ENCODE peak calls at places on chromosomes 5 and 9, in six cellular contexts. Y is WERI-Rb-1, C is esophagus squamous epithelium, M is kidney epithelial cell, U is mammary epithelial cell, L is HFFc6. R is an unnamed sample.

GRCh38 chr5:135615171-135615570 is 36.4 kb upstream of the CXCL14 start:
- DNase-seq in M (no peak), L (no peak), Y (no peak), C (no peak), U (no peak), R (no peak)

GRCh38 chr5:176784218-176785165 is 25.9 kb upstream of the UNC5A start:
- DNase-seq in C (no peak), Y (peak; percentile 87), U (peak; percentile 86), L (peak; percentile 74), M (peak; percentile 98), R (no peak)

GRCh38 chr5:181234116-181234454 is 9.6 kb downstream of the RACK1 start:
- DNase-seq in Y (no peak), L (no peak), C (no peak), M (no peak), U (no peak), R (no peak)

GRCh38 chr9:13728121-13728520 is 448.6 kb upstream of the MPDZ start:
- DNase-seq in C (no peak), Y (peak; percentile 84), U (no peak), M (no peak), L (no peak), R (no peak)

GRCh38 chr5:114237766-114238165 is 124.1 kb upstream of the KCNN2 start:
- DNase-seq in Y (no peak), C (no peak), L (peak; percentile 99), M (peak; percentile 25), U (peak; percentile 41), R (no peak)

GRCh38 chr9:122810306-122810946 is 10.5 kb downstream of the OR1K1 start:
- DNase-seq in L (peak; percentile 60), M (no peak), C (no peak), Y (peak; percentile 74), U (peak; percentile 62), R (peak; percentile 71)

GRCh38 chr5:151040211-151040747 is 19.9 kb downstream of the GPX3 start:
- DNase-seq in L (peak; percentile 21), Y (no peak), U (peak; percentile 82), C (no peak), M (no peak), R (no peak)

GRCh38 chr5:101991486-101991885 is 304.6 kb downstream of the SLCO4C1 start:
- DNase-seq in U (no peak), C (no peak), M (no peak), L (no peak), Y (no peak), R (no peak)

GRCh38 chr5:24621809-24622208 is 23.0 kb downstream of the CDH10 start:
- DNase-seq in L (no peak), M (no peak), Y (no peak), U (no peak), C (no peak), R (no peak)

GRCh38 chr5:148934895-148935400 is 108.5 kb downstream of the ADRB2 start:
- DNase-seq in M (no peak), U (no peak), C (no peak), Y (no peak), L (no peak), R (no peak)

GRCh38 chr9:107945493-107945892 is 455.9 kb upstream of the KLF4 start:
- DNase-seq in Y (no peak), C (no peak), U (no peak), L (no peak), M (no peak), R (no peak)

GRCh38 chr5:113119271-113119924 is 142.8 kb downstream of the DCP2 start:
- DNase-seq in U (no peak), Y (no peak), L (no peak), C (no peak), M (no peak), R (no peak)

GRCh38 chr9:112774006-112774996 is 23.7 kb downstream of the SNX30 start:
- DNase-seq in U (no peak), M (no peak), L (no peak), Y (no peak), C (no peak), R (no peak)

GRCh38 chr5:16345454-16345853 is 120.1 kb downstream of the ZNF622 start:
- DNase-seq in C (no peak), Y (no peak), M (no peak), L (no peak), U (no peak), R (no peak)
- TF ChIP-seq CTCF in C (no peak), Y (peak; percentile 62), M (no peak), L (peak; percentile 30), U (peak; percentile 48), R (no peak)

GRCh38 chr5:140107312-140108092 is 6.4 kb upstream of the PURA start:
- DNase-seq in M (no peak), C (peak; percentile 75), U (peak; percentile 92), Y (peak; percentile 96), L (peak; percentile 87), R (peak; percentile 81)
- TF ChIP-seq CTCF in M (no peak), C (peak; percentile 21), U (peak; percentile 26), Y (peak; percentile 25), L (peak; percentile 60), R (peak; percentile 35)

GRCh38 chr5:6837519-6838110 is 124.4 kb downstream of the TENT4A start:
- DNase-seq in M (no peak), L (no peak), U (no peak), C (no peak), Y (peak; percentile 55), R (peak; percentile 35)
- TF ChIP-seq CTCF in M (peak; percentile 48), L (peak; percentile 63), U (peak; percentile 47), C (no peak), Y (peak; percentile 82), R (peak; percentile 59)

GRCh38 chr9:21527579-21527978 is 45.5 kb upstream of the IFNE start:
- DNase-seq in L (no peak), M (no peak), Y (no peak), U (no peak), C (no peak), R (no peak)
- TF ChIP-seq CTCF in L (peak; percentile 49), M (no peak), Y (no peak), U (no peak), C (no peak), R (no peak)

GRCh38 chr5:53777864-53778618 is 217.6 kb downstream of the NDUFS4 start:
- DNase-seq in L (no peak), U (no peak), Y (no peak), M (no peak), C (no peak), R (no peak)
- TF ChIP-seq CTCF in L (no peak), U (no peak), Y (no peak), M (no peak), C (no peak), R (no peak)

DNA sequence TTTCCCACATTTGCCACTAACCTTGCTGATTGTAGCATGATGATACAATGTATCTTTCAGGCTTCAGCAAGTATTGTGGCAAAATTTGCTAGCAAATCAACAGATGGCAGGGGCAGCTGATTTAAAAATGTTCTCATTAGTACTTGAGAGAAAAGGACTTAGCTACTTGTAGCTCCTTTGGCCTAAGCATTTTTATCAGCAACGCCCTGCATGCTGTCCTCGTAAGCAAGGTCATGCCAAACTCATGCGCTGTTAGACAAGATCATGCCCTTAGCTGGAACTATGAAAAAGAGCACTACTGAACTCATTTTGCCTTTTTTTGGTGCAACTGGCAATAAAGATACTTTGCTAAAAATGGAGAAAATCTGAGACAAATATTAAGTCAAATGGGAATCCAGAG is 197.1 kb downstream of the ICE1 start:
- DNase-seq in U (no peak), Y (peak; percentile 69), C (no peak), L (no peak), M (no peak), R (no peak)
- TF ChIP-seq CTCF in U (no peak), Y (no peak), C (no peak), L (no peak), M (no peak), R (no peak)